ENCODE peak calls at places on chromosomes 1 and 21, in nine cellular contexts. One of them, this sample, is unnamed.

GRCh38 chr1:170657275-170657853 is 6.6 kb upstream of the PRRX1 start:
- DNase-seq in breast epithelium: no peak
- DNase-seq in H54: no peak
- DNase-seq in activated T-cell treated with anti-CD3 and anti-CD28 coated beads for 1 hour: no peak
- DNase-seq in IMR-90: peak
- DNase-seq in anterior cingulate cortex: no peak
- DNase-seq in hypothalamus: no peak
- DNase-seq in activated T-helper 9 cell treated with anti-CD3 and anti-CD28 coated beads, Interleukin-2, amount 50 U/mL, for 16 hours: no peak
- DNase-seq in kidney tubule cell: no peak
- DNase-seq in this sample: no peak

GRCh38 chr21:44694776-44695175 is 2.2 kb upstream of the KRTAP10-12 start:
- DNase-seq in breast epithelium: no peak
- DNase-seq in H54: no peak
- DNase-seq in activated T-cell treated with anti-CD3 and anti-CD28 coated beads for 1 hour: no peak
- DNase-seq in IMR-90: no peak
- DNase-seq in anterior cingulate cortex: no peak
- DNase-seq in hypothalamus: no peak
- DNase-seq in activated T-helper 9 cell treated with anti-CD3 and anti-CD28 coated beads, Interleukin-2, amount 50 U/mL, for 16 hours: no peak
- DNase-seq in kidney tubule cell: no peak
- DNase-seq in this sample: no peak

GRCh38 chr1:202365092-202365815 is 16.8 kb downstream of the PPP1R12B start:
- DNase-seq in breast epithelium: no peak
- DNase-seq in H54: no peak
- DNase-seq in activated T-cell treated with anti-CD3 and anti-CD28 coated beads for 1 hour: no peak
- DNase-seq in IMR-90: peak
- DNase-seq in anterior cingulate cortex: no peak
- DNase-seq in hypothalamus: no peak
- DNase-seq in activated T-helper 9 cell treated with anti-CD3 and anti-CD28 coated beads, Interleukin-2, amount 50 U/mL, for 16 hours: no peak
- DNase-seq in kidney tubule cell: peak
- DNase-seq in this sample: no peak

GRCh38 chr1:16724718-16725438 is 15.4 kb upstream of the RNU1-4 start:
- DNase-seq in breast epithelium: peak
- DNase-seq in H54: no peak
- DNase-seq in activated T-cell treated with anti-CD3 and anti-CD28 coated beads for 1 hour: no peak
- DNase-seq in IMR-90: no peak
- DNase-seq in anterior cingulate cortex: no peak
- DNase-seq in hypothalamus: no peak
- DNase-seq in activated T-helper 9 cell treated with anti-CD3 and anti-CD28 coated beads, Interleukin-2, amount 50 U/mL, for 16 hours: no peak
- DNase-seq in kidney tubule cell: no peak
- DNase-seq in this sample: no peak

GRCh38 chr1:21914468-21914867 is 22.6 kb downstream of the HSPG2 start:
- DNase-seq in breast epithelium: no peak
- DNase-seq in H54: no peak
- DNase-seq in activated T-cell treated with anti-CD3 and anti-CD28 coated beads for 1 hour: no peak
- DNase-seq in IMR-90: no peak
- DNase-seq in anterior cingulate cortex: no peak
- DNase-seq in hypothalamus: no peak
- DNase-seq in activated T-helper 9 cell treated with anti-CD3 and anti-CD28 coated beads, Interleukin-2, amount 50 U/mL, for 16 hours: no peak
- DNase-seq in kidney tubule cell: no peak
- DNase-seq in this sample: no peak

GRCh38 chr1:11799099-11799498 is 6.7 kb downstream of the MTHFR start:
- DNase-seq in breast epithelium: no peak
- DNase-seq in H54: no peak
- DNase-seq in activated T-cell treated with anti-CD3 and anti-CD28 coated beads for 1 hour: no peak
- DNase-seq in IMR-90: no peak
- DNase-seq in anterior cingulate cortex: no peak
- DNase-seq in hypothalamus: no peak
- DNase-seq in activated T-helper 9 cell treated with anti-CD3 and anti-CD28 coated beads, Interleukin-2, amount 50 U/mL, for 16 hours: no peak
- DNase-seq in kidney tubule cell: no peak
- DNase-seq in this sample: no peak

GRCh38 chr1:6827081-6827480 is 41.8 kb downstream of the CAMTA1 start:
- DNase-seq in breast epithelium: no peak
- DNase-seq in H54: no peak
- DNase-seq in activated T-cell treated with anti-CD3 and anti-CD28 coated beads for 1 hour: no peak
- DNase-seq in IMR-90: no peak
- DNase-seq in anterior cingulate cortex: no peak
- DNase-seq in hypothalamus: no peak
- DNase-seq in activated T-helper 9 cell treated with anti-CD3 and anti-CD28 coated beads, Interleukin-2, amount 50 U/mL, for 16 hours: no peak
- DNase-seq in kidney tubule cell: no peak
- DNase-seq in this sample: no peak

GRCh38 chr1:211257831-211258225 is 1.3 kb upstream of the RCOR3 start:
- DNase-seq in breast epithelium: no peak
- DNase-seq in H54: no peak
- DNase-seq in activated T-cell treated with anti-CD3 and anti-CD28 coated beads for 1 hour: no peak
- DNase-seq in IMR-90: peak
- DNase-seq in anterior cingulate cortex: no peak
- DNase-seq in hypothalamus: no peak
- DNase-seq in activated T-helper 9 cell treated with anti-CD3 and anti-CD28 coated beads, Interleukin-2, amount 50 U/mL, for 16 hours: no peak
- DNase-seq in kidney tubule cell: peak
- DNase-seq in this sample: no peak

GRCh38 chr1:10353282-10353681 is 45.6 kb upstream of the PGD start:
- DNase-seq in breast epithelium: no peak
- DNase-seq in H54: no peak
- DNase-seq in activated T-cell treated with anti-CD3 and anti-CD28 coated beads for 1 hour: no peak
- DNase-seq in IMR-90: no peak
- DNase-seq in anterior cingulate cortex: no peak
- DNase-seq in hypothalamus: no peak
- DNase-seq in activated T-helper 9 cell treated with anti-CD3 and anti-CD28 coated beads, Interleukin-2, amount 50 U/mL, for 16 hours: no peak
- DNase-seq in kidney tubule cell: no peak
- DNase-seq in this sample: no peak

GRCh38 chr1:117275055-117275454 is 64.3 kb upstream of the VTCN1 start:
- DNase-seq in breast epithelium: no peak
- DNase-seq in H54: no peak
- DNase-seq in activated T-cell treated with anti-CD3 and anti-CD28 coated beads for 1 hour: no peak
- DNase-seq in IMR-90: peak
- DNase-seq in anterior cingulate cortex: no peak
- DNase-seq in hypothalamus: no peak
- DNase-seq in activated T-helper 9 cell treated with anti-CD3 and anti-CD28 coated beads, Interleukin-2, amount 50 U/mL, for 16 hours: no peak
- DNase-seq in kidney tubule cell: no peak
- DNase-seq in this sample: no peak

This sample was measured in HCT116.